ENCODE peak calls at places on chromosomes 5 and 9, in eight cellular contexts. N is activated gamma-delta T cell; Q is heart left ventricle; D is renal cortical epithelial cell; L is AG09309; S is right atrium auricular region; J is activated CD8-positive, alpha-beta memory T cell treated with anti-CD3 and anti-CD28 coated beads, Interleukin-2, amount 50 U/mL, for 4 hours; X is GM20000. B is an unnamed sample.

GRCh38 chr5:147887925-147888324 is 9.4 kb downstream of the SCGB3A2 start:
- DNase-seq in N (no peak), Q (no peak), D (peak), L (no peak), S (no peak), J (no peak), X (no peak), B (no peak)

GRCh38 chr5:159393854-159394274 is 63.6 kb upstream of the IL12B start:
- DNase-seq in N (no peak), Q (no peak), D (no peak), L (no peak), S (no peak), J (no peak), X (no peak), B (no peak)

GRCh38 chr9:127557466-127557869 is 54.6 kb upstream of the STXBP1 start:
- DNase-seq in N (no peak), Q (no peak), D (no peak), L (no peak), S (no peak), J (no peak), X (no peak), B (no peak)

GRCh38 chr5:76801803-76802195 is 17.0 kb upstream of the F2RL1 start:
- DNase-seq in N (no peak), Q (no peak), D (no peak), L (no peak), S (no peak), J (no peak), X (no peak), B (no peak)

GRCh38 chr9:125747765-125748510 is 765 bp downstream of the PBX3 start:
- DNase-seq in N (peak), Q (peak), D (no peak), L (no peak), S (no peak), J (peak), X (peak), B (no peak)

GRCh38 chr5:97728920-97729319 is 545.9 kb upstream of the RIOK2 start:
- DNase-seq in N (no peak), Q (no peak), D (no peak), L (no peak), S (no peak), J (no peak), X (no peak), B (no peak)

GRCh38 chr5:107671742-107672211 is 1.0 kb upstream of the EFNA5 start:
- DNase-seq in N (peak), Q (no peak), D (peak), L (no peak), S (no peak), J (no peak), X (no peak), B (no peak)

GRCh38 chr5:66224773-66225553 is 80.9 kb downstream of the SREK1 start:
- DNase-seq in N (no peak), Q (no peak), D (no peak), L (no peak), S (no peak), J (no peak), X (no peak), B (no peak)

GRCh38 chr9:126036881-126037291 is 289.7 kb downstream of the PBX3 start:
- DNase-seq in N (no peak), Q (no peak), D (no peak), L (no peak), S (no peak), J (no peak), X (no peak), B (no peak)

GRCh38 chr5:177081859-177082258 is 4.9 kb upstream of the FGFR4 start:
- DNase-seq in N (no peak), Q (no peak), D (no peak), L (no peak), S (no peak), J (no peak), X (no peak), B (no peak)

GRCh38 chr5:163504091-163504931 is 1.1 kb upstream of the MAT2B start:
- DNase-seq in N (no peak), Q (peak), D (peak), L (no peak), S (peak), J (no peak), X (no peak), B (peak)

GRCh38 chr5:133993563-133993962 is 11.2 kb downstream of the VDAC1 start:
- DNase-seq in N (no peak), Q (no peak), D (no peak), L (no peak), S (no peak), J (no peak), X (no peak), B (no peak)

GRCh38 chr5:10678236-10678635 is 82.8 kb downstream of the DAP start:
- DNase-seq in N (no peak), Q (no peak), D (peak), L (no peak), S (no peak), J (no peak), X (no peak), B (no peak)

GRCh38 chr9:5630038-5630507 is 1.2 kb downstream of the RIC1 start:
- DNase-seq in N (no peak), Q (no peak), D (peak), L (no peak), S (no peak), J (no peak), X (peak), B (peak)

GRCh38 chr9:16344343-16344742 is 526.1 kb downstream of the BNC2 start:
- DNase-seq in N (no peak), Q (no peak), D (peak), L (peak), S (no peak), J (no peak), X (no peak), B (no peak)

GRCh38 chr5:136516617-136517016 is 151.3 kb upstream of the TRPC7 start:
- DNase-seq in N (no peak), Q (no peak), D (peak), L (no peak), S (no peak), J (no peak), X (no peak), B (no peak)

GRCh38 chr5:169350016-169350415 is 49.1 kb upstream of the SLIT3 start:
- DNase-seq in N (no peak), Q (no peak), D (peak), L (peak), S (no peak), J (no peak), X (no peak), B (no peak)

GRCh38 chr5:167296680-167297079 is 994.8 kb upstream of the WWC1 start:
- DNase-seq in N (no peak), Q (no peak), D (peak), L (no peak), S (no peak), J (no peak), X (no peak), B (no peak)

GRCh38 chr9:86098793-86099694 is at the start of gene GOLM1:
- DNase-seq in N (peak), Q (peak), D (no peak), L (no peak), S (no peak), J (peak), X (peak), B (no peak)

GRCh38 chr9:96293481-96293880 is 8.5 kb downstream of the HSD17B3 start:
- DNase-seq in N (no peak), Q (no peak), D (peak), L (no peak), S (no peak), J (no peak), X (no peak), B (no peak)

GRCh38 chr5:36744041-36744677 is 132.4 kb upstream of the NIPBL start:
- DNase-seq in N (no peak), Q (no peak), D (peak), L (no peak), S (no peak), J (no peak), X (no peak), B (no peak)

GRCh38 chr9:107872457-107873192 is 383.1 kb upstream of the KLF4 start:
- DNase-seq in N (no peak), Q (no peak), D (no peak), L (no peak), S (no peak), J (no peak), X (no peak), B (no peak)

GRCh38 chr5:11973469-11973868 is 69.2 kb upstream of the CTNND2 start:
- DNase-seq in N (no peak), Q (no peak), D (no peak), L (no peak), S (no peak), J (no peak), X (no peak), B (no peak)

GRCh38 chr9:107587175-107587963 is 97.8 kb upstream of the KLF4 start:
- DNase-seq in N (no peak), Q (peak), D (no peak), L (no peak), S (peak), J (no peak), X (no peak), B (no peak)

GRCh38 chr5:126464016-126464415 is 40.8 kb downstream of the GRAMD2B start:
- DNase-seq in N (no peak), Q (no peak), D (no peak), L (no peak), S (no peak), J (no peak), X (no peak), B (no peak)

B was measured in Karpas-422.